ENCODE peak calls at places on chromosomes 13 and 19, in five cellular contexts. One of them, this sample, is unnamed.

GRCh38 chr19:51692065-51692915 is 840 bp upstream of the SPACA6 start:
- DNase-seq in hepatocyte: no peak
- DNase-seq in germinal center: no peak
- DNase-seq in AG09319: no peak
- DNase-seq in WTC11: no peak
- DNase-seq in this sample: no peak

GRCh38 chr13:42758515-42758914 is 22.9 kb upstream of the FAM216B start:
- DNase-seq in germinal center: no peak
- DNase-seq in WTC11: no peak
- DNase-seq in hepatocyte: no peak
- DNase-seq in AG09319: no peak
- DNase-seq in this sample: no peak

GRCh38 chr19:23774156-23774971 is 15.7 kb upstream of the ZNF681 start:
- DNase-seq in hepatocyte: peak
- DNase-seq in WTC11: no peak
- DNase-seq in germinal center: no peak
- DNase-seq in AG09319: no peak
- DNase-seq in this sample: no peak

GRCh38 chr13:36919833-36920611 is at the start of gene SMAD9:
- DNase-seq in AG09319: no peak
- DNase-seq in WTC11: peak
- DNase-seq in germinal center: peak
- DNase-seq in hepatocyte: peak
- DNase-seq in this sample: peak

GRCh38 chr13:75372517-75372916 is 109.5 kb downstream of the TBC1D4 start:
- DNase-seq in WTC11: no peak
- DNase-seq in AG09319: no peak
- DNase-seq in germinal center: peak
- DNase-seq in hepatocyte: peak
- DNase-seq in this sample: no peak

GRCh38 chr13:43433691-43434121 is 353.1 kb downstream of the ENOX1 start:
- DNase-seq in hepatocyte: no peak
- DNase-seq in AG09319: no peak
- DNase-seq in germinal center: no peak
- DNase-seq in WTC11: no peak
- DNase-seq in this sample: no peak

GRCh38 chr19:49094505-49095482 is 9.5 kb downstream of the SNRNP70 start:
- DNase-seq in AG09319: no peak
- DNase-seq in hepatocyte: no peak
- DNase-seq in germinal center: no peak
- DNase-seq in WTC11: no peak
- DNase-seq in this sample: no peak

GRCh38 chr13:67120872-67121531 is 109.1 kb downstream of the PCDH9 start:
- DNase-seq in germinal center: no peak
- DNase-seq in hepatocyte: no peak
- DNase-seq in WTC11: no peak
- DNase-seq in AG09319: no peak
- DNase-seq in this sample: no peak

GRCh38 chr19:9144920-9145319 is 4.7 kb downstream of the ZNF317 start:
- DNase-seq in WTC11: no peak
- DNase-seq in AG09319: no peak
- DNase-seq in germinal center: no peak
- DNase-seq in hepatocyte: no peak
- DNase-seq in this sample: no peak

GRCh38 chr13:29991343-29991742 is 140.9 kb upstream of the UBL3 start:
- DNase-seq in germinal center: no peak
- DNase-seq in hepatocyte: no peak
- DNase-seq in AG09319: peak
- DNase-seq in WTC11: no peak
- DNase-seq in this sample: no peak

GRCh38 chr19:39471756-39472536 is 8.7 kb upstream of the TIMM50 start:
- DNase-seq in germinal center: no peak
- DNase-seq in hepatocyte: no peak
- DNase-seq in WTC11: no peak
- DNase-seq in AG09319: no peak
- DNase-seq in this sample: no peak

GRCh38 chr13:49346460-49346859 is 97.4 kb downstream of the CAB39L start:
- DNase-seq in WTC11: no peak
- DNase-seq in germinal center: no peak
- DNase-seq in AG09319: no peak
- DNase-seq in hepatocyte: no peak
- DNase-seq in this sample: no peak

GRCh38 chr19:34282611-34283519 is 28.5 kb downstream of the GARRE1 start:
- DNase-seq in AG09319: no peak
- DNase-seq in WTC11: no peak
- DNase-seq in germinal center: no peak
- DNase-seq in hepatocyte: no peak
- DNase-seq in this sample: no peak

GRCh38 chr13:20696073-20696472 is 7.4 kb upstream of the IL17D start:
- DNase-seq in WTC11: no peak
- DNase-seq in germinal center: no peak
- DNase-seq in AG09319: no peak
- DNase-seq in hepatocyte: no peak
- DNase-seq in this sample: no peak

GRCh38 chr13:74070065-74070464 is 64.1 kb downstream of the KLF12 start:
- DNase-seq in hepatocyte: no peak
- DNase-seq in WTC11: no peak
- DNase-seq in AG09319: no peak
- DNase-seq in germinal center: no peak
- DNase-seq in this sample: no peak

GRCh38 chr19:15035795-15036311 is 13.4 kb upstream of the CASP14 start:
- DNase-seq in hepatocyte: no peak
- DNase-seq in germinal center: no peak
- DNase-seq in AG09319: no peak
- DNase-seq in WTC11: no peak
- DNase-seq in this sample: no peak